ENCODE peak calls at places on chromosomes 6 and 20, in five cellular contexts. A, J, F, Y and K are unnamed samples.

GRCh38 chr6:154548130-154548830 is 37.8 kb upstream of the CNKSR3 start:
- DNase-seq in F (no peak), J (no peak), Y (no peak), A (no peak), K (no peak)

GRCh38 chr20:50038574-50038991 is 55.8 kb downstream of the SNAI1 start:
- DNase-seq in F (no peak), A (no peak), J (peak; percentile 52), Y (no peak), K (no peak)

GRCh38 chr20:38601216-38602184 is at the start of gene ARHGAP40:
- DNase-seq in F (no peak), J (peak; percentile 67), Y (no peak), A (peak; percentile 11), K (no peak)

GRCh38 chr6:131787079-131787478 is 20.7 kb upstream of the ENPP1 start:
- DNase-seq in J (no peak), Y (no peak), F (no peak), A (no peak), K (no peak)

GRCh38 chr6:149833651-149834050 is 30.5 kb downstream of the LRP11 start:
- DNase-seq in J (no peak), F (no peak), Y (no peak), A (no peak), K (no peak)

GRCh38 chr6:126123226-126123625 is 136.9 kb downstream of the TRMT11 start:
- DNase-seq in A (no peak), F (no peak), J (no peak), Y (no peak), K (no peak)

GRCh38 chr6:112207773-112208172 is 46.6 kb downstream of the LAMA4 start:
- DNase-seq in J (no peak), Y (no peak), A (no peak), F (no peak), K (no peak)

GRCh38 chr6:43455034-43455747 is at the start of gene DLK2:
- DNase-seq in A (peak; percentile 11), Y (no peak), J (no peak), F (no peak), K (peak; percentile 27)

GRCh38 chr6:79628466-79629288 is 2.5 kb upstream of the SH3BGRL2 start:
- DNase-seq in J (no peak), F (no peak), Y (no peak), A (no peak), K (no peak)
- H3K27ac ChIP-seq in J (no peak overlapping the region), F (peak overlapping the region; percentile 21), Y (no peak overlapping the region), A (no peak overlapping the region), K (no peak overlapping the region)

GRCh38 chr6:3711776-3712175 is 39.7 kb downstream of the PXDC1 start:
- DNase-seq in J (no peak), A (no peak), F (no peak), Y (no peak), K (no peak)

GRCh38 chr6:3707751-3708412 is 43.6 kb downstream of the PXDC1 start:
- DNase-seq in A (no peak), Y (peak; percentile 55), F (no peak), J (no peak), K (no peak)

GRCh38 chr6:3710403-3710802 is 41.1 kb downstream of the PXDC1 start:
- DNase-seq in A (no peak), F (no peak), Y (no peak), J (no peak), K (no peak)

GRCh38 chr6:3708540-3708939 is 43.0 kb downstream of the PXDC1 start:
- DNase-seq in A (no peak), Y (no peak), F (no peak), J (no peak), K (no peak)

DNA sequence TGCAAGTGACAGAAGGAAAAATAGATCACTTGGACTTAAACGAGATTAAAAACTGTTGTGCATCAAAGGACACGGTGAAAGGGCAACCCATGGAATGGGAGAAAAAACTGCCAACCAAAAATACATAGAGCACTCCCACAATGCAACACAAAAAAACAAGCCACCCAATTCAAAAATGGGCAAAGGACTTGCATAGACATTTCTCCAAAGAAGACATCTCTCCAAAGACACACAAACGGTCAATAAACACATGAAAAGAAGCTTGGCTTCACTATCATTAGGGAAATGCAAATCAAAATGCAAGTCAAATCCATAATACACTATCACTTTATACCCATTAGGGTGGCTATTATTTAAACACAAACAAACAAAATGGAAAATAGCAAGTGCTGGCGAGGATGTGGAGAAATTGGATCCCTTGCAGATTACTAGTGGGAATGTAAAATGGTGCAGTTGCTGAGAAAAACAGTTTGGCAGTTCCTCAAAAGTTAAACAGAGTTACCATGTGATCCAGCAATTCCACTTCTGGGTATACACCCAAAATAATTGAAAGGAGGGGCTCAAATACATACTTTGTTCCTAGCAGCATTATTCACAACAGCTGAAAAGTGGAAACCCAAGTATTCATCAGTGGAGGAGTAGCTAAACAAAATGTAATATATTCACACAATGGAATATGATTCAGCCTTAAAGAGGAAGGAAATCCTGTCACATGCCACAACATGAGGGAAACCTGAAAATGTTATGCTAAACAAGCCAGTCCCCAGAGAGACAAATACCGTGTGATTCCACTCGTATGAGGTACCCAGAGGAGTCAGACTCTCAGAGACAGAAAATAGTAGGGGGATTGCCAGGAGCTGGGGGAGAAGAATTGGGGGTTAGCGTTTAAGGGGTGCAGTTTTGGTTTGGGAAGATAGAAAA is 44.7 kb downstream of the PXDC1 start:
- DNase-seq in A (no peak), F (no peak), J (no peak), Y (no peak), K (no peak)
- H3K27ac ChIP-seq in A (no peak overlapping the region), F (no peak overlapping the region), J (no peak overlapping the region), Y (no peak overlapping the region), K (no peak overlapping the region)

GRCh38 chr6:14091329-14091978 is 26.1 kb upstream of the CD83 start:
- DNase-seq in F (no peak), A (no peak), J (no peak), Y (no peak), K (no peak)

GRCh38 chr6:14092301-14092700 is 25.3 kb upstream of the CD83 start:
- DNase-seq in J (no peak), F (no peak), A (no peak), Y (no peak), K (no peak)

GRCh38 chr6:14095444-14095843 is 22.1 kb upstream of the CD83 start:
- DNase-seq in J (no peak), A (no peak), F (no peak), Y (no peak), K (no peak)

GRCh38 chr6:14092861-14093789 is 24.4 kb upstream of the CD83 start:
- DNase-seq in J (no peak), Y (no peak), A (no peak), F (no peak), K (no peak)

DNA sequence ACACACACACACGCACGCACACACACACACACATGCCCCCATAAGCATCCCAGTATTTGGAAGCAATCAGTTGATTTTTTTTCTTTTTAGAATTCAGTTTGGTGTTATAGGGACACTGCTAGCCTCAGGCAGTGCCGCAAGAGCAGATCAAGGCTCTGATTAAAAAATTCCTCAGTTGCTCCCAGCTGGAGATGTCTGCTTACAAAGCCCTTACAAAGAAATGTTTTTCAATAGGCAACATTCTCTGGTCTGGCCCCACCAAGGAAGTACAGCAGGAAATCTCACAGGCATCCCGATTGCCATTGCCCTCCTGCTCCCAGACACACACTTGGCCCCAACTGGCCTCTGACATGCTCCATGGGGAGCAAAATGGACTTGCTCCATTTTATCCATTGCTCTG is 22.9 kb upstream of the CD83 start:
- DNase-seq in Y (no peak), F (no peak), J (no peak), A (no peak), K (no peak)
- H3K27ac ChIP-seq in Y (no peak overlapping the region), F (no peak overlapping the region), J (no peak overlapping the region), A (no peak overlapping the region), K (no peak overlapping the region)

DNA sequence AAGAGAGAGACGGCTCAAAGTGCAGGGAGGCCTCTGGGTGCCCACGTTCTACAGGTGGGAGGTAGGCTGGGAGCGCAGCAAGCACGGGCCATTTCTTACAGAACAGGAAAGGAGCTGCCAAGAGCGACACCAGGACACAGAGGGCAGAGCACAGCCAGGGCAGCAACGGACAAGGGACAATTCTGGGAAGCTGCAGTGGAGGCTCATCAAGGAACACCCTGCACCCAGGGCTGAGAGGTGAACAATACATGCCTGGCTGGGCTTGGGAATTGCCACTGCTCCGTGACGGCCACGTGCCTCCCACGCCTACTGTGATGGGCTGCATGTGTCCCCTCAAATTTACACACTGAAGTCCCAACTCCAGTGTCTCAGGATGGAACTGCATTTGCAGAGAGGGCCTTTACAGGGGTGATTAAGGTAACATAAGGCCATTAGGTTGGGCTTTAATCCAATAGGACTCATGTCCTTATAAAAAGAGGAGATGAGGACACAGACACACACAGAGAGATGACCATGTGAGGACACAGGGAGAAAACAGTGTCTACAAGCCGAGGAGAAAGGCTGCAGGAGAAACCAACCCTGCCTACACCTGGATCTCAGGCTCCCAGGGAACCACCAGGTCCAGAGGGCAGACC is 13.6 kb downstream of the SERPINB6 start:
- DNase-seq in F (no peak), Y (no peak), A (no peak), J (no peak), K (no peak)
- H3K27ac ChIP-seq in F (peak overlapping the region; percentile 30), Y (peak overlapping the region; percentile 72), A (peak overlapping the region; percentile 28), J (no peak overlapping the region), K (no peak overlapping the region)

GRCh38 chr20:19025430-19026120 is 186.9 kb upstream of the SLC24A3 start:
- DNase-seq in J (no peak), Y (no peak), F (no peak), A (no peak), K (no peak)
- H3K27ac ChIP-seq in J (no peak overlapping the region), Y (peak overlapping the region; percentile 40), F (no peak overlapping the region), A (no peak overlapping the region), K (no peak overlapping the region)

GRCh38 chr6:34663371-34663770 is 33.2 kb downstream of the ILRUN start:
- DNase-seq in Y (no peak), J (no peak), A (no peak), F (no peak), K (no peak)
- H3K27ac ChIP-seq in Y (no peak overlapping the region), J (peak overlapping the region; percentile 70), A (peak overlapping the region; percentile 34), F (no peak overlapping the region), K (peak overlapping the region; percentile 68)

GRCh38 chr6:108560463-108561308 is at the start of gene FOXO3:
- DNase-seq in F (peak; percentile 36), A (peak; percentile 95), J (peak; percentile 84), Y (peak; percentile 96), K (peak; percentile 58)
- H3K27ac ChIP-seq in F (peak within 1 kb of the TSS; percentile 95), A (peak within 1 kb of the TSS; percentile 99), J (peak within 1 kb of the TSS; percentile 84), Y (peak within 1 kb of the TSS; percentile 99), K (peak within 1 kb of the TSS; percentile 99)

GRCh38 chr6:168533428-168533827 is 92.4 kb downstream of the SMOC2 start:
- DNase-seq in J (no peak), A (no peak), F (no peak), Y (no peak), K (no peak)
- H3K27ac ChIP-seq in J (no peak overlapping the region), A (no peak overlapping the region), F (no peak overlapping the region), Y (peak overlapping the region; percentile 42), K (no peak overlapping the region)